ENCODE peak calls at places on chromosome 16, in four cellular contexts. One of them, this sample, is unnamed.

GRCh38 chr16:75198135-75198600 is 8.8 kb downstream of the CTRB2 start:
- DNase-seq in left kidney: peak; percentile 22
- DNase-seq in NCI-H146: no peak
- DNase-seq in PC-9: no peak
- DNase-seq in this sample: no peak

GRCh38 chr16:13471478-13471877 is 448.5 kb upstream of the ERCC4 start:
- DNase-seq in left kidney: peak; percentile 73
- DNase-seq in NCI-H146: no peak
- DNase-seq in PC-9: no peak
- DNase-seq in this sample: no peak

GRCh38 chr16:30394603-30395154 is 541 bp upstream of the ZNF48 start:
- DNase-seq in left kidney: no peak
- DNase-seq in NCI-H146: no peak
- DNase-seq in PC-9: no peak
- DNase-seq in this sample: no peak

GRCh38 chr16:3389663-3390338 is 11.0 kb downstream of the ZSCAN32 start:
- DNase-seq in left kidney: no peak
- DNase-seq in NCI-H146: no peak
- DNase-seq in PC-9: no peak
- DNase-seq in this sample: no peak

GRCh38 chr16:86725401-86725800 is 147.1 kb downstream of the FOXL1 start:
- DNase-seq in left kidney: no peak
- DNase-seq in NCI-H146: no peak
- DNase-seq in PC-9: no peak
- DNase-seq in this sample: no peak

GRCh38 chr16:1126577-1126976 is 26.3 kb upstream of the CACNA1H start:
- DNase-seq in left kidney: peak; percentile 61
- DNase-seq in NCI-H146: no peak
- DNase-seq in PC-9: no peak
- DNase-seq in this sample: no peak

GRCh38 chr16:89172901-89173628 is 1.5 kb downstream of the CDH15 start:
- DNase-seq in left kidney: peak; percentile 91
- DNase-seq in NCI-H146: no peak
- DNase-seq in PC-9: no peak
- DNase-seq in this sample: peak; percentile 68

GRCh38 chr16:52690468-52690867 is 143.5 kb upstream of the TOX3 start:
- DNase-seq in left kidney: no peak
- DNase-seq in NCI-H146: no peak
- DNase-seq in PC-9: no peak
- DNase-seq in this sample: no peak

GRCh38 chr16:88535181-88535856 is 34.9 kb upstream of the ZC3H18 start:
- DNase-seq in left kidney: no peak
- DNase-seq in NCI-H146: no peak
- DNase-seq in PC-9: no peak
- DNase-seq in this sample: no peak

GRCh38 chr16:4879049-4879448 is 31.8 kb downstream of the UBN1 start:
- DNase-seq in left kidney: no peak
- DNase-seq in NCI-H146: no peak
- DNase-seq in PC-9: no peak
- DNase-seq in this sample: no peak

GRCh38 chr16:27817038-27817437 is 246.5 kb downstream of the GSG1L start:
- DNase-seq in left kidney: no peak
- DNase-seq in NCI-H146: no peak
- DNase-seq in PC-9: no peak
- DNase-seq in this sample: no peak

GRCh38 chr16:56315955-56316354 is 109.4 kb downstream of the AMFR start:
- DNase-seq in left kidney: no peak
- DNase-seq in NCI-H146: no peak
- DNase-seq in PC-9: no peak
- DNase-seq in this sample: no peak

GRCh38 chr16:68357521-68357922 is 46.7 kb downstream of the PRMT7 start:
- DNase-seq in left kidney: no peak
- DNase-seq in NCI-H146: no peak
- DNase-seq in PC-9: no peak
- DNase-seq in this sample: no peak

GRCh38 chr16:11007714-11008240 is 63.4 kb downstream of the CLEC16A start:
- DNase-seq in left kidney: no peak
- DNase-seq in NCI-H146: no peak
- DNase-seq in PC-9: no peak
- DNase-seq in this sample: no peak

GRCh38 chr16:1794908-1795666 is 1.6 kb upstream of the IGFALS start:
- DNase-seq in left kidney: no peak
- DNase-seq in NCI-H146: no peak
- DNase-seq in PC-9: no peak
- DNase-seq in this sample: no peak

GRCh38 chr16:56277040-56277439 is 85.8 kb downstream of the GNAO1 start:
- DNase-seq in left kidney: peak; percentile 34
- DNase-seq in NCI-H146: peak; percentile 40
- DNase-seq in PC-9: no peak
- DNase-seq in this sample: no peak

GRCh38 chr16:73068546-73069401 is 20.8 kb upstream of the ZFHX3 start:
- DNase-seq in left kidney: peak; percentile 84
- DNase-seq in NCI-H146: peak; percentile 19
- DNase-seq in PC-9: peak; percentile 59
- DNase-seq in this sample: no peak

GRCh38 chr16:1781254-1781653 is 1.1 kb downstream of the SPSB3 start:
- DNase-seq in left kidney: no peak
- DNase-seq in NCI-H146: no peak
- DNase-seq in PC-9: no peak
- DNase-seq in this sample: no peak

GRCh38 chr16:55232822-55233221 is 91.2 kb upstream of the IRX6 start:
- DNase-seq in left kidney: no peak
- DNase-seq in NCI-H146: no peak
- DNase-seq in PC-9: no peak
- DNase-seq in this sample: no peak

GRCh38 chr16:72467157-72467759 is 295.3 kb upstream of the PMFBP1 start:
- DNase-seq in left kidney: peak; percentile 76
- DNase-seq in NCI-H146: peak; percentile 47
- DNase-seq in PC-9: no peak
- DNase-seq in this sample: peak; percentile 43